ENCODE peak calls at places on chromosomes 5 and 9, in nine cellular contexts. W is body of pancreas, Q is colonic mucosa, J is stomach, T is A673, Y is OCI-LY7, H is skeletal muscle cell, D is A549, G is fibroblast of mammary gland. P is an unnamed sample.

GRCh38 chr5:145236127-145236526 is 599.0 kb downstream of the PRELID2 start:
- DNase-seq in W (no peak), Q (no peak), J (no peak), T (peak; percentile 63), Y (no peak), H (no peak), D (no peak), G (peak; percentile 4), P (no peak)

GRCh38 chr9:73118297-73118696 is 33.4 kb upstream of the ANXA1 start:
- DNase-seq in W (no peak), Q (no peak), J (no peak), T (no peak), Y (no peak), H (no peak), D (no peak), G (peak; percentile 44), P (no peak)

GRCh38 chr5:176934309-176934930 is 35.3 kb upstream of the HK3 start:
- DNase-seq in W (no peak), Q (no peak), J (no peak), T (no peak), Y (no peak), H (no peak), D (no peak), G (no peak), P (no peak)

GRCh38 chr5:133508845-133509741 is 103.2 kb downstream of the FSTL4 start:
- DNase-seq in W (no peak), Q (no peak), J (no peak), T (no peak), Y (no peak), H (no peak), D (no peak), G (peak; percentile 3), P (no peak)

GRCh38 chr5:134738963-134739661 is 764 bp downstream of the CAMLG start:
- DNase-seq in W (peak; percentile 22), Q (peak; percentile 34), J (no peak), T (peak; percentile 56), Y (peak; percentile 65), H (peak; percentile 17), D (peak; percentile 70), G (peak; percentile 50), P (peak; percentile 46)

GRCh38 chr9:96617439-96618185 is 2.0 kb downstream of the CDC14B start:
- DNase-seq in W (peak; percentile 27), Q (no peak), J (no peak), T (no peak), Y (no peak), H (no peak), D (no peak), G (no peak), P (no peak)

GRCh38 chr5:68554566-68555279 is 339.2 kb downstream of the PIK3R1 start:
- DNase-seq in W (no peak), Q (peak; percentile 46), J (peak; percentile 57), T (peak; percentile 94), Y (no peak), H (peak; percentile 52), D (peak; percentile 49), G (peak; percentile 90), P (peak; percentile 76)

GRCh38 chr9:121720992-121721350 is 69.5 kb downstream of the DAB2IP start:
- DNase-seq in W (no peak), Q (no peak), J (no peak), T (no peak), Y (peak; percentile 43), H (no peak), D (no peak), G (no peak), P (no peak)

GRCh38 chr5:141650851-141651727 is at the start of gene FCHSD1:
- DNase-seq in W (peak; percentile 91), Q (peak; percentile 97), J (peak; percentile 93), T (peak; percentile 37), Y (peak; percentile 87), H (peak; percentile 31), D (peak; percentile 82), G (peak; percentile 72), P (no peak)

GRCh38 chr9:129494113-129494789 is 126.7 kb downstream of the C9orf50 start:
- DNase-seq in W (peak; percentile 79), Q (peak; percentile 56), J (peak; percentile 76), T (no peak), Y (no peak), H (no peak), D (no peak), G (no peak), P (peak; percentile 92)

GRCh38 chr5:145937432-145938250 is 1.3 kb downstream of the SH3RF2 start:
- DNase-seq in W (peak; percentile 38), Q (peak; percentile 65), J (peak; percentile 38), T (peak; percentile 53), Y (no peak), H (no peak), D (peak; percentile 51), G (peak; percentile 20), P (no peak)

DNA sequence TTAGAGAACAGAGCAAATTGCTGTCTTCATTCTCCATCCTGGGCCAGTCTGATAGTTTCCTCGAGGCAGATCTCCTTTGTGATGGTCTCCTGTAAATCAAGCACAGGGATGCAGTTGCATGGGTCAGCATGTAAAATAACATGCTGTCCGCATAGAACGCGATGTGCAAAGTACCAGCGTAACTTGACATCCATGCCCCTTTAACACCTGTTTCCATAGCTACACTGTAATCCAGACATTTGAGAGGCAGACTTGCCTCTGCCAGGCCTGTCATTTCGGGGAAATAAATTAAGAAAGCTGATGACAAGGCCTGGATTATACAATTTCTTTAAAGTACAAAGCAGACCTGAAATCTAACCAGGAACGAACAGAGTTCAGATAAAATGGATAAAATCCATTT is 413.5 kb downstream of the TLE4 start:
- DNase-seq in W (no peak), Q (no peak), J (no peak), T (no peak), Y (no peak), H (no peak), D (no peak), G (no peak), P (no peak)
- H3K4me3 ChIP-seq in W (no peak overlapping the region), Q (no peak overlapping the region), J (no peak overlapping the region), T (no peak overlapping the region), Y (no peak overlapping the region), H (no peak overlapping the region), D (no peak overlapping the region), G (no peak overlapping the region), P (no peak overlapping the region)

DNA sequence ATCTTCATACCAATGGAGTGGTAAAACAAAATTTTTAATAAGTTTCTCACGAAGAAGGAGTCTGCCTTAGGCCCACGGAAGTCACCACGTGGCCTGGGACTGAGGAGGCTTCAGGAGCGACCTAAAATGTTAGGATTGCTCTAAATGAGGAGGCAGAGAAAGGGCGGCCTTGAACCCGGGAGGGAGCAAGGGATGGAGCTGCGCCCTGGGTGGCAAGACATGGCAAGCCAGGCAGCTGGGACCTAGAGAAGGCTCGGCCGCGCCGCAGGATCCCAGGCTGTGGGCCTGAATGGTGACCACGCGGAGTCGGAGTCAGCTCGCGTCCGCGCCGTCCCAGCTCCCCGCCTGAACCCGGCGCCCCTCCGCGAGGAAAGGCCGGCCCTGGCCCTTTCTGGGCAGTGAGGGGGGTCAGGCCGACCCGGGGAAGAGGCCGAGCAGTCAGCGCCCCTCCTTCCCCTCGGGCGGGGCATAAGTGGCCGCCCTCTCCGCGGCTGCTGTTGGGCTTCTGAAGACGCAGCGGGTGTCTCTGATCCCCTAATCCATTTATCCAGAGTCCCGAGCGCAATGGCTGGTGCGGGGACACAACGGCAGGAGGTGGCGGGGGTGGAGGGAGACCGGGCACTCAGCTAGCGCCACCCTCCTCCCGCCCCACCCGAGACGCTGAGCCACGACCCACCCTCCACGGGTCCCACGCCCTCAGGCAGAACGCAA is 10.6 kb downstream of the IRX1 start:
- DNase-seq in W (no peak), Q (no peak), J (no peak), T (no peak), Y (no peak), H (no peak), D (no peak), G (no peak), P (no peak)
- H3K4me3 ChIP-seq in W (no peak overlapping the region), Q (no peak overlapping the region), J (no peak overlapping the region), T (no peak overlapping the region), Y (no peak overlapping the region), H (no peak overlapping the region), D (no peak overlapping the region), G (no peak overlapping the region), P (no peak overlapping the region)

DNA sequence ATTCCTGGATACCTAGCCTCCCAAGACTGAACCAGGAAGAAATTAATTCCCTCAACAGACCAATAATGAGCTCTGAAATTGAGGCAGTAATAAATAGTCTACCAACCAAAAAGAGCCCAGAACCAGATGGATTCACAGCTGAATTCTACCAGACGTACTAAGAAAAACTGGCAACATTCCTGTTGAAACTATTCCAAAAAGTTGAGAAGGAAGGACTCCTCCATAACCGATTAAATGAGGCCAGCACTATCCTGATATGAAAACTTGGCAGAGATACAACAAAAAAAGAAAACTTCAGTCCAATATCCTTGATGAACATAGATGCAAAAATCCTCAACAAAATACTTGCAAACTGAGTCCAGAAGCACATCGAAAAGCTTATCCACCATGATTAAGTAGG is 392.5 kb upstream of the GRAMD2B start:
- DNase-seq in W (no peak), Q (no peak), J (no peak), T (no peak), Y (no peak), H (no peak), D (no peak), G (no peak), P (no peak)
- H3K4me3 ChIP-seq in W (no peak overlapping the region), Q (no peak overlapping the region), J (no peak overlapping the region), T (no peak overlapping the region), Y (no peak overlapping the region), H (no peak overlapping the region), D (no peak overlapping the region), G (no peak overlapping the region), P (no peak overlapping the region)

GRCh38 chr5:160240350-160240749 is 11.0 kb downstream of the FABP6 start:
- DNase-seq in W (no peak), Q (no peak), J (no peak), T (no peak), Y (no peak), H (no peak), D (no peak), G (no peak), P (no peak)

GRCh38 chr5:160250826-160251225 is 21.5 kb downstream of the FABP6 start:
- DNase-seq in W (no peak), Q (no peak), J (no peak), T (no peak), Y (no peak), H (no peak), D (no peak), G (no peak), P (no peak)

GRCh38 chr5:160250226-160250625 is 20.9 kb downstream of the FABP6 start:
- DNase-seq in W (no peak), Q (no peak), J (no peak), T (no peak), Y (no peak), H (no peak), D (no peak), G (no peak), P (no peak)

GRCh38 chr5:160242140-160242539 is 12.8 kb downstream of the FABP6 start:
- DNase-seq in W (no peak), Q (no peak), J (no peak), T (no peak), Y (no peak), H (no peak), D (no peak), G (peak; percentile 3), P (no peak)

DNA sequence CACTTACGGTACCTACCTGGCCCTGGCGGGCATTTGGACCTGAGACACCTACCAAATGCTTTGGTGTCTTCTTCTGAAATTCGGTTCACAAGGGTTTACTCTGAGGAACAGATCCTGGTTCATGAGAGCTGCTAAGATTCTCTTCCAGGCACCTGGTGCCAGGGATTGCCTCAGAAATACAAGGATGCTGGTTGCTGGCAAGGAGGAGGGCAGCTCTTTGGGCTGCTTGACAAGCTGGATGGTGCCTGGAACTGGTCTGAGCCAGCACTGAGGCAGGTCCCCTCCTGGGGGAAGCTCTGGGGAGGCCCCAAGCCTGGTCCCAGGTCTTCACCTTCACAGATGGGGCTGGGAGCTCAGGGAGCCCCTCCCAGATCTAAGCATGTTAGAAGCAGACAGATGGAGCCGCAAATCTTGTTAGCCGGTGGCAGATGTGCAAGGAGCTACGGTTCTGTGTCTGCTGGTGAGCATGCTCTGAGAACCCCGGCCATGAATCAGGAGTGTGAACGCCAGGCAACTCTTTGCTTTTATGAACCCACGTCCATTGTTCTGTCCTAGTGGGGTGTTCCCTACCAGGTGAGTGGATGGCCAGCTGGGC is 16.3 kb downstream of the FABP6 start:
- DNase-seq in W (no peak), Q (no peak), J (no peak), T (no peak), Y (no peak), H (no peak), D (no peak), G (no peak), P (no peak)
- H3K4me3 ChIP-seq in W (no peak overlapping the region), Q (no peak overlapping the region), J (no peak overlapping the region), T (no peak overlapping the region), Y (no peak overlapping the region), H (no peak overlapping the region), D (no peak overlapping the region), G (no peak overlapping the region), P (no peak overlapping the region)

P was measured in LNCaP clone FGC.